ENCODE peak calls at places on chromosomes 3 and 15, in seven cellular contexts. A, Q, N, B, D, V and L are unnamed samples.
A peak's percentile ranks its signal among the peaks of the same experiment; 100 is the strongest.

GRCh38 chr3:32048487-32049174 is 57.8 kb upstream of the GPD1L start:
- DNase-seq in A (no peak), Q (no peak), N (no peak), B (no peak), D (no peak), V (no peak), L (no peak)

GRCh38 chr3:35761311-35761710 is 122.0 kb downstream of the ARPP21 start:
- DNase-seq in A (no peak), Q (no peak), N (no peak), B (no peak), D (no peak), V (no peak), L (no peak)

GRCh38 chr3:72099331-72100061 is 314.5 kb upstream of the PROK2 start:
- DNase-seq in A (peak; percentile 34), Q (no peak), N (peak; percentile 67), B (no peak), D (no peak), V (no peak), L (no peak)

GRCh38 chr3:179732661-179733348 is 80.0 kb downstream of the USP13 start:
- DNase-seq in A (no peak), Q (no peak), N (no peak), B (no peak), D (peak; percentile 93), V (no peak), L (no peak)

GRCh38 chr3:66602691-66603090 is 101.9 kb upstream of the LRIG1 start:
- DNase-seq in A (no peak), Q (no peak), N (no peak), B (no peak), D (no peak), V (no peak), L (no peak)

GRCh38 chr15:69668963-69669362 is 216.3 kb downstream of the RPLP1 start:
- DNase-seq in A (no peak), Q (no peak), N (no peak), B (no peak), D (peak; percentile 54), V (no peak), L (no peak)

GRCh38 chr3:187951452-187952190 is 202.3 kb upstream of the LPP start:
- DNase-seq in A (no peak), Q (no peak), N (no peak), B (no peak), D (no peak), V (no peak), L (no peak)

GRCh38 chr3:104982130-104982529 is 384.6 kb upstream of the ALCAM start:
- DNase-seq in A (no peak), Q (no peak), N (no peak), B (no peak), D (no peak), V (no peak), L (no peak)

GRCh38 chr3:179036226-179036625 is 35.4 kb downstream of the ZMAT3 start:
- DNase-seq in A (no peak), Q (no peak), N (no peak), B (no peak), D (no peak), V (no peak), L (no peak)

GRCh38 chr3:33114622-33115023 is 809 bp downstream of the CRTAP start:
- DNase-seq in A (no peak), Q (no peak), N (no peak), B (no peak), D (no peak), V (no peak), L (no peak)

GRCh38 chr3:165390171-165390570 is 194.0 kb upstream of the SLITRK3 start:
- DNase-seq in A (no peak), Q (no peak), N (no peak), B (no peak), D (no peak), V (no peak), L (no peak)

GRCh38 chr3:52185837-52186236 is 12.1 kb upstream of the ALAS1 start:
- DNase-seq in A (no peak), Q (no peak), N (no peak), B (no peak), D (no peak), V (no peak), L (no peak)

GRCh38 chr15:78739996-78740903 is 71.0 kb downstream of the ADAMTS7 start:
- DNase-seq in A (peak; percentile 88), Q (peak; percentile 45), N (peak; percentile 95), B (no peak), D (peak; percentile 80), V (no peak), L (no peak)

GRCh38 chr3:136818851-136819783 is at the start of gene SLC35G2:
- DNase-seq in A (peak; percentile 95), Q (no peak), N (peak; percentile 92), B (peak; percentile 80), D (peak; percentile 64), V (no peak), L (peak; percentile 83)

GRCh38 chr3:50226888-50227389 is 9.1 kb upstream of the GNAI2 start:
- DNase-seq in A (no peak), Q (peak; percentile 33), N (no peak), B (no peak), D (peak; percentile 72), V (no peak), L (peak; percentile 50)

GRCh38 chr15:58136731-58137130 is 1.4 kb upstream of the AQP9 start:
- DNase-seq in A (no peak), Q (no peak), N (no peak), B (peak; percentile 45), D (no peak), V (no peak), L (no peak)

GRCh38 chr15:61660579-61660978 is 399.7 kb downstream of the VPS13C start:
- DNase-seq in A (no peak), Q (no peak), N (no peak), B (peak; percentile 79), D (no peak), V (no peak), L (peak; percentile 54)

GRCh38 chr15:85788796-85789495 is 5.8 kb downstream of the KLHL25 start:
- DNase-seq in A (no peak), Q (no peak), N (peak; percentile 68), B (no peak), D (no peak), V (no peak), L (no peak)

GRCh38 chr3:159882784-159883779 is 105.6 kb upstream of the IL12A start:
- DNase-seq in A (peak; percentile 76), Q (no peak), N (no peak), B (peak; percentile 64), D (no peak), V (peak; percentile 84), L (peak; percentile 91)

GRCh38 chr3:171125010-171125409 is 98.5 kb upstream of the SLC2A2 start:
- DNase-seq in A (no peak), Q (no peak), N (no peak), B (no peak), D (no peak), V (no peak), L (no peak)

GRCh38 chr15:39817892-39818291 is 35.3 kb upstream of the FSIP1 start:
- DNase-seq in A (no peak), Q (no peak), N (no peak), B (no peak), D (no peak), V (no peak), L (no peak)

GRCh38 chr15:64288999-64289398 is 67.0 kb downstream of the CSNK1G1 start:
- DNase-seq in A (no peak), Q (no peak), N (no peak), B (no peak), D (no peak), V (no peak), L (no peak)

GRCh38 chr3:9224490-9224889 is 25.0 kb downstream of the SRGAP3 start:
- DNase-seq in A (no peak), Q (no peak), N (no peak), B (no peak), D (no peak), V (no peak), L (no peak)

GRCh38 chr15:81375461-81375860 is 1.4 kb upstream of the TMC3 start:
- DNase-seq in A (no peak), Q (no peak), N (no peak), B (no peak), D (no peak), V (no peak), L (no peak)

GRCh38 chr3:46086083-46086437 is 58.8 kb upstream of the XCR1 start:
- DNase-seq in A (no peak), Q (no peak), N (no peak), B (no peak), D (no peak), V (no peak), L (no peak)

GRCh38 chr3:81041331-81041730 is 720.1 kb downstream of the GBE1 start:
- DNase-seq in A (no peak), Q (no peak), N (no peak), B (no peak), D (no peak), V (no peak), L (no peak)

GRCh38 chr3:109081746-109082510 is 36.0 kb downstream of the MORC1 start:
- DNase-seq in A (peak; percentile 42), Q (peak; percentile 48), N (peak; percentile 80), B (no peak), D (no peak), V (peak; percentile 10), L (peak; percentile 52)
- TF ChIP-seq CTCF in A (peak; percentile 86), Q (peak; percentile 90), N (peak; percentile 90), B (peak; percentile 74), D (peak; percentile 64), V (peak; percentile 90), L (peak; percentile 86)

GRCh38 chr15:75348034-75348562 is 1.3 kb downstream of the NEIL1 start:
- DNase-seq in A (no peak), Q (no peak), N (no peak), B (no peak), D (peak; percentile 64), V (no peak), L (no peak)
- H3K4me3 ChIP-seq in A (peak overlapping the region; percentile 50), Q (peak overlapping the region; percentile 87), N (peak overlapping the region; percentile 87), B (peak overlapping the region; percentile 75), D (peak overlapping the region; percentile 96), V (peak overlapping the region; percentile 69), L (peak overlapping the region; percentile 70)

GRCh38 chr3:150703756-150704344 is at the start of gene ERICH6:
- DNase-seq in A (peak; percentile 94), Q (peak; percentile 77), N (peak; percentile 97), B (peak; percentile 87), D (peak; percentile 95), V (peak; percentile 72), L (peak; percentile 93)
- TF ChIP-seq CTCF in A (no peak), Q (no peak), N (no peak), B (no peak), D (no peak), V (peak; percentile 12), L (peak; percentile 0)

GRCh38 chr3:193377591-193377990 is 962 bp downstream of the ATP13A5 start:
- DNase-seq in A (no peak), Q (no peak), N (no peak), B (no peak), D (no peak), V (no peak), L (no peak)
- H3K4me3 ChIP-seq in A (no peak overlapping the region), Q (no peak overlapping the region), N (no peak overlapping the region), B (no peak overlapping the region), D (no peak overlapping the region), V (no peak overlapping the region), L (no peak overlapping the region)